ENCODE peak calls at places on chromosomes 12 and 14, in ten cellular contexts. H, X, F, U, S, V, E, W, B and N are unnamed samples. For H3K4me1, the result is how much of the 10 kb centered on the place peaks cover.

GRCh38 chr12:73445658-73446324 is 1091.8 kb upstream of the ATXN7L3B start:
- DNase-seq in V (no peak), F (no peak), U (no peak), W (no peak), S (no peak), B (no peak), E (no peak), X (no peak), H (no peak), N (no peak)

GRCh38 chr14:99131632-99132271 is 140.2 kb downstream of the BCL11B start:
- DNase-seq in B (peak), W (no peak), E (no peak), X (no peak), S (no peak), V (peak), H (no peak), U (no peak), F (no peak), N (no peak)

GRCh38 chr14:32513571-32514009 is 184.5 kb downstream of the AKAP6 start:
- DNase-seq in S (no peak), B (no peak), X (peak), E (no peak), V (no peak), W (no peak), H (no peak), U (no peak), F (no peak), N (peak)

GRCh38 chr14:60195179-60195810 is 30.1 kb upstream of the DHRS7 start:
- DNase-seq in V (no peak), W (no peak), E (peak), F (no peak), B (no peak), S (no peak), H (no peak), X (no peak), U (no peak), N (no peak)

GRCh38 chr12:28500373-28501024 is 310.2 kb downstream of the CCDC91 start:
- DNase-seq in S (no peak), F (no peak), W (no peak), X (peak), U (no peak), H (no peak), B (no peak), V (no peak), E (no peak), N (no peak)

GRCh38 chr14:88468396-88468795 is 82.9 kb downstream of the SPATA7 start:
- DNase-seq in V (no peak), W (no peak), S (no peak), B (no peak), H (no peak), X (peak), F (no peak), E (no peak), U (no peak), N (no peak)

GRCh38 chr12:44774815-44775411 is 101.2 kb downstream of the NELL2 start:
- DNase-seq in F (peak), S (no peak), W (peak), X (peak), B (peak), H (peak), V (no peak), U (peak), E (peak), N (peak)

GRCh38 chr12:131088701-131089525 is 135.2 kb downstream of the ADGRD1 start:
- DNase-seq in W (no peak), S (no peak), V (no peak), E (no peak), B (no peak), U (no peak), X (no peak), H (no peak), F (no peak), N (no peak)

GRCh38 chr12:78239566-78239965 is 408.9 kb downstream of the NAV3 start:
- DNase-seq in E (no peak), V (no peak), B (no peak), F (no peak), H (no peak), W (no peak), U (no peak), X (peak), S (no peak), N (no peak)

GRCh38 chr14:59772252-59772651 is 98.3 kb downstream of the RTN1 start:
- DNase-seq in W (no peak), H (no peak), X (no peak), V (no peak), E (no peak), B (no peak), S (no peak), F (no peak), U (no peak), N (peak)

GRCh38 chr12:87332987-87333761 is 696.0 kb downstream of the C12orf50 start:
- DNase-seq in E (no peak), F (no peak), W (no peak), V (no peak), U (no peak), X (no peak), S (no peak), B (no peak), H (no peak), N (peak)

GRCh38 chr12:76866146-76866545 is 12.7 kb downstream of the CSRP2 start:
- DNase-seq in S (no peak), E (peak), U (no peak), V (no peak), H (no peak), F (no peak), X (peak), W (no peak), B (no peak), N (peak)

GRCh38 chr12:115857923-115858322 is 419.6 kb downstream of the MED13L start:
- DNase-seq in E (no peak), H (no peak), W (no peak), U (no peak), S (no peak), F (no peak), X (no peak), B (no peak), V (no peak), N (no peak)

GRCh38 chr14:93083898-93084297 is 31.8 kb downstream of the ITPK1 start:
- DNase-seq in H (no peak), F (no peak), U (no peak), E (no peak), W (no peak), S (no peak), V (no peak), X (no peak), B (no peak), N (no peak)
- H3K4me1 ChIP-seq in H (under half), F (under half), U (under half), E (under half), W (under half), S (under half), V (under half), X (under half), B (under half), N (under half)

DNA sequence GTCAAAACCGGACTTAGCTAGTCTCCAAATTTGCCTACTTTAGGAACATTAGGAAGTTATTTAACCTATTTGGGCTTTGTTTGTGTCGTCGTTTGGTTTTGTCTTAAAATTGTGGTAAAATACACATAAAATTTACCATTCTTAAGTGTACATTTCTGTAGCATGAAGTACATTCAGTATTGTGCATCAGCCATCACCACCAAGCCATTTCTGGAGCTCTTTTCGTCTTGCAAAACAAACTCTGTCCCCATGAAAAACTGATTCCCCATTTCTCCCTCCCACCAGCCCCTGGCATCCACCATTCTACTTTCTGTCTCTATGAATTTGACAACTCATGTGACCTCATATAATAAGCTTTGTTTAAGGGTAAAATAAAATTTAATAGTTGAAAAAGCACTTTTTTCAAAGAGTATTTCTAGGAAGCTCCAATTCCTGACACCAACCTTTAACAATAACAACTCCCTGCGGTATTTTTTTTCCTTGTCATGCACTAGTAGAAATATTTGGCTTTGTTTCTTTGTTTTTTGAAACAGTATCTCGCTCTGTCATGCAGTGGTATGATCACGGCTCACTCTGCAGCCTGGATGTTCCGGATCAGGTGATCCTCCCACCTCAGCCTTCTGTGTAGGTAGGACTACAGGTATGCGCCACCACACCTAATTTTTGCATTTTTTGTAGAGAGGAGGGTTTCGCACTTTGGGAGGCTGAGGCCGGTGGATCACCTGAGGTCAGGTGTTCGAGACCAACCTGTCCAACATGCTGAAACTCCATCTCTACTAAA is 3.6 kb upstream of the UBC start:
- DNase-seq in S (no peak), H (no peak), W (peak), X (peak), V (no peak), F (no peak), B (no peak), E (no peak), U (no peak), N (no peak)
- H3K4me1 ChIP-seq in S (half or more), H (under half), W (under half), X (under half), V (under half), F (under half), B (under half), E (half or more), U (under half), N (under half)

GRCh38 chr12:113896841-113897240 is 69.3 kb downstream of the RBM19 start:
- DNase-seq in V (no peak), S (no peak), W (no peak), H (no peak), E (no peak), U (no peak), X (no peak), F (no peak), B (no peak), N (no peak)
- H3K4me1 ChIP-seq in V (under half), S (under half), W (under half), H (under half), E (under half), U (under half), X (under half), F (under half), B (under half), N (under half)

GRCh38 chr12:47777151-47777550 is 4.1 kb downstream of the SLC48A1 start:
- DNase-seq in S (no peak), B (no peak), E (no peak), H (no peak), X (no peak), V (no peak), F (no peak), U (no peak), W (no peak), N (no peak)

GRCh38 chr12:47779301-47779942 is 6.4 kb downstream of the SLC48A1 start:
- DNase-seq in V (peak), X (peak), E (peak), F (peak), U (peak), H (peak), B (peak), W (peak), S (peak), N (peak)

GRCh38 chr12:47777741-47778558 is 4.9 kb downstream of the SLC48A1 start:
- DNase-seq in U (no peak), B (no peak), W (no peak), V (no peak), F (no peak), H (no peak), S (no peak), E (no peak), X (peak), N (no peak)

GRCh38 chr12:47779943-47780504 is 7.0 kb downstream of the SLC48A1 start:
- DNase-seq in B (no peak), H (no peak), S (no peak), U (no peak), F (no peak), W (no peak), X (peak), E (no peak), V (no peak), N (no peak)

DNA sequence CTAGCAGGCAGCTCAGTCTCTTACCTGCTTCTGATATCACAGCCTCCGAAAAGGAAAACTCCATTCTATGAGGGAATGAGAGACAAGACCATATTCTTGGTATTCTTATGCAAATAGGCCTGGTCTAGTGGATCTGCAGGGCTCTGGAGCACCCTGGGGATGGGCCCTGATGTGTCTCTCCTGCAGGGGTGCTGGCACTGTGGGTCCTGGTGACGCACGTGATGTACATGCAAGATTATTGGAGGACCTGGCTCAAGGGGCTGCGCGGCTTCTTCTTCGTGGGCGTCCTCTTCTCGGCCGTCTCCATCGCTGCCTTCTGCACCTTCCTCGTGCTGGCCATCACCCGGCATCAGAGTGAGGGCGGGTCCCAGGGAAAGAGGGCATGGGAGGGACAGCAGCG is 5.8 kb downstream of the SLC48A1 start:
- DNase-seq in F (no peak), H (no peak), X (no peak), U (no peak), V (no peak), E (no peak), S (no peak), W (no peak), B (no peak), N (no peak)
- H3K4me1 ChIP-seq in F (under half), H (under half), X (under half), U (under half), V (under half), E (under half), S (half or more), W (under half), B (half or more), N (under half)

DNA sequence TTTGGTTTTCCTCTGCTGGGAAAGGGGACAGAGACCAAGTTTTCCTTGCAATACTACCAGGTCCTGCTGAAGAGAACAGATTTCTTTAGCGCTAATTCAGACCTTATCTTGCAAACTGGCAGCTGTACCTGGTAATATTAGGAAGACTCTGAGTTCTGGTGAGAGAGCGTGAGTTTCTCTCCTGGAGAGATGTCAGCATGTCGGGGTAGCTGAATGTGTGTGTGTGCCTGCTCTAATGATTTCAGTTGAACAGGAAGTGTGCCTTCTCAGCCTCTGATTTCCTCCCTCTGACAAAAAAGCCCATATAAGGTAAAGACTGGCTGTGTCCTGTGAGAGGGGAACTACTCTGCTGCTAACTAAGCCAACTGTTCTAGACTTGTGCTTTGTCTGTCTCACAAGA is 10.3 kb upstream of the ERP27 start:
- DNase-seq in F (peak), E (peak), U (peak), V (peak), W (peak), B (peak), H (peak), S (peak), X (peak), N (peak)
- H3K4me1 ChIP-seq in F (under half), E (half or more), U (under half), V (under half), W (under half), B (under half), H (under half), S (half or more), X (under half), N (under half)

DNA sequence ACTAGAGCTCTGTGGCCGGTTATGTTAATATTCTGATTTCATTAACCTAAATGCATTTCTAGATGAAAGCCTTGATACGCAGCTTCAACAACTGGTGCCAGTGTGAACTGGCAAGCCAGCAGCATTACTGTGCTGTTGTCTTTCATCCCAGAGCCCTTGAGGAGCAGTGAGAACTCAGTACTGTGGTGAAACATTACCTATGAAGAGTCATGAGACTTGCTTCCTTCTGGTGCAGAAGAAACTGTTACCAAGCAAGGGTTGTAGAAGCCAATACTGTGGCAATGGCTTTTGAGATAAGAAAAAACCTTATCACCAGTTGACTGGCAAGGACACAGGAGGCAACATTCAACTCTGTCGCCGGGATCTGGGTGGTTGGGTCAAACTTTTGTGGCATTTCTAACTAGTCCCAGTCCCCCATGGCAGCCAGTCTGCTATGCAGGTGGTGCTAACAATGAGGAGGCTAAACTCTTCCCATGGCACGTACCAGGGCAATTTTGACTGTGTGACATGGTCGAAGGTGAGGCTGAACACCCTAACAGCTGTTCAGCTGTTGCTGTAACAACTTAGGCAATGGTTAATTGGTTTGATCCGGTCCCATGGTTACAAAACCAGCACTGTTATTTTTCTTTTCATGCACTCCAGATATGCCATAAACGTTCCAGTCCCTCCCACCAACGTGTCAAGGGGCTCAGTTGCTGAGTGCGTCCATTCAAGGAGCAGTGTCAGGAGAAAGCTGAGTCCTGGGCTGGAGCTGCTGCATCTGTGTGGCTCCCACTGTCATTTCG is 12.6 kb upstream of the LGALS3 start:
- DNase-seq in E (no peak), S (no peak), X (no peak), H (no peak), V (no peak), W (no peak), U (no peak), F (peak), B (no peak), N (no peak)
- H3K4me1 ChIP-seq in E (under half), S (under half), X (under half), H (under half), V (under half), W (under half), U (under half), F (under half), B (under half), N (under half)

DNA sequence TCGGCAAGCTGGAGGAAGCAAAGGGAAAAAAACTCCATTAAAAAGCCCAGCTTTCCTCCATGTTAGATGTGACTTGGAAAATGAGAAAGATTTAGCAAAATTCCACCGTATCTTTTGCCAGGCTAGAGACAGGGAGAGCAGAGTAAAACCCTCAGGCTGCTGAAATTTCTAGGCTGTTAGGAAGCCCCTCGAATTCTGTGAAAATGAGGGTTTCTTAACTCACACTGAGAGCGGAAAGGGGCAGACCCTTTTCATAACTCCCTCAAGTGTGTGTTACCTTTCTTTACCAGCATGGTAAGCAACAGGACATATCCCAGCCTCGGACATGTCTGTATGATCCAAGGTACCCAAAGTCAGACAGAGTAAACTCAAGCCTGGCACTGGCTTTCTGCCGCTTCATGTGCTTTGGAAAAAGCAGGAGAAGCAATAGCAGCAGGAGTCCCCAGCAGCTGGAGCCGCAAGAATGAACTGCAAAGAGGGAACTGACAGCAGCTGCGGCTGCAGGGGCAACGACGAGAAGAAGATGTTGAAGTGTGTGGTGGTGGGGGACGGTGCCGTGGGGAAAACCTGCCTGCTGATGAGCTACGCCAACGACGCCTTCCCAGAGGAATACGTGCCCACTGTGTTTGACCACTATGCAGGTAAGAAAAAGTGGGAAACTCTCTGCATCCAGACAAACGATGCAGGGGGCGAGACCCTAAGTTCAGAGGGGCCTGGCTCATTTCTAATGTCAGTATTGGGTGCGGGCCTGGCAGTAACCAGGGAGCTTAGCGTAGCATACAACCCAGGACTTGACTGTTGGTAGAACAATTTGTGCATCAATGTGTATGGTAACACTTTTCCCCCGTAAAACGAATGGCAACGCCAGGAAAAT is at the start of gene RHOJ:
- DNase-seq in X (peak), U (no peak), S (no peak), V (no peak), F (no peak), E (no peak), B (peak), W (peak), H (peak), N (peak)
- H3K4me1 ChIP-seq in X (under half), U (under half), S (under half), V (under half), F (under half), E (under half), B (under half), W (under half), H (under half), N (under half)

GRCh38 chr14:77610553-77610952 is 5.9 kb downstream of the SPTLC2 start:
- DNase-seq in X (no peak), W (no peak), E (no peak), H (no peak), V (no peak), S (no peak), B (no peak), F (no peak), U (no peak), N (no peak)
- H3K4me1 ChIP-seq in X (under half), W (under half), E (under half), H (under half), V (under half), S (under half), B (under half), F (under half), U (under half), N (under half)

DNA sequence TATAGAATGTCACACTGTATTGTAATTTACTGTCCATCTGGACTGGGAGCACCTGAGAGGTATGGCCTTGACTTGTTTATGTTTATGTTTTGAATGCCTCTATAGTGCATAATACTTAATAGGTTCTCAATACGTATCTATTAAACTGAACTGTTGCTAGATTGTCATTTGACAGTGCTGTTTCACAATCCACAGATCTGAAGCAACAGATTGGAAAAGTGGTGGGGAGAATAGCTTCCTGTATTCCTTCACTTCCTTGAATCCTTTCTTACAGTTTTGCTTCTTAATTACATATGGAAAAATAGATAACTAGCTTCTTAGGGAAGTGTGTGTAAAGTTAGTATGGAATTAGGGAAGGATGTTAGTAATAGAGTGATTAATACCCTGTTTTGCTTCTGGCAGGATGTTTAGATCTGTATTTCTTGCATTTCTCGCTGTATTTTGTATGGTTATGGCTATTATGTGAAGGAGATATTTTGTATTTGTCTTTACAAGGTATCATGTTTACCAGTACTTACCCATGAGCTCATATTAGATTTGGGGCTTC is 4.5 kb downstream of the CNOT2 start:
- DNase-seq in F (no peak), E (no peak), V (no peak), B (no peak), S (no peak), U (no peak), H (no peak), W (no peak), X (peak), N (no peak)
- H3K4me1 ChIP-seq in F (under half), E (half or more), V (under half), B (half or more), S (half or more), U (under half), H (under half), W (under half), X (half or more), N (under half)